ENCODE peak calls at places on chromosomes 4 and X, in nine cellular contexts. I is GM23338, N is neuronal stem cell, G is A673, X is astrocyte, B is thyroid gland, L is fibroblast of lung, Y is IMR-90, W is lung. O is an unnamed sample. For H3K27me3 and H3K4me1, the result is how much of the 10 kb centered on the place peaks cover.

GRCh38 chrX:29541038-29541437 is 674.3 kb upstream of the MAGEB2 start:
- DNase-seq in I (no peak), N (no peak), G (no peak), X (no peak), B (no peak), L (no peak), Y (no peak), W (no peak), O (no peak)

GRCh38 chr4:105909699-105910340 is 14.5 kb downstream of the NPNT start:
- DNase-seq in I (peak), N (no peak), G (no peak), X (no peak), B (peak), L (peak), Y (peak), W (no peak), O (peak)

GRCh38 chr4:175034986-175035705 is 117.0 kb downstream of the ADAM29 start:
- DNase-seq in I (no peak), N (no peak), G (no peak), X (peak), B (no peak), L (no peak), Y (no peak), W (no peak), O (no peak)

GRCh38 chr4:79366422-79366821 is 40.6 kb upstream of the NAA11 start:
- DNase-seq in I (no peak), N (no peak), G (no peak), X (no peak), B (no peak), L (no peak), Y (no peak), W (no peak), O (no peak)

GRCh38 chrX:68912113-68912980 is 83.5 kb downstream of the EFNB1 start:
- DNase-seq in I (peak), N (peak), G (no peak), X (no peak), B (no peak), L (peak), Y (no peak), W (no peak), O (no peak)

GRCh38 chrX:37380256-37380655 is 31.1 kb downstream of the PRRG1 start:
- DNase-seq in I (no peak), N (no peak), G (no peak), X (no peak), B (no peak), L (no peak), Y (no peak), W (no peak), O (no peak)

GRCh38 chr4:155392486-155393184 is 15.9 kb upstream of the MAP9 start:
- DNase-seq in I (no peak), N (no peak), G (peak), X (peak), B (no peak), L (peak), Y (peak), W (no peak), O (no peak)

GRCh38 chrX:132631579-132632232 is 142.9 kb upstream of the MBNL3 start:
- DNase-seq in I (peak), N (no peak), G (peak), X (no peak), B (no peak), L (peak), Y (peak), W (no peak), O (no peak)

GRCh38 chrX:150363561-150364346 is 637 bp downstream of the MAMLD1 start:
- DNase-seq in I (peak), N (no peak), G (peak), X (no peak), B (peak), L (peak), Y (peak), W (peak), O (peak)

GRCh38 chrX:253451-254297 is 27.5 kb upstream of the PLCXD1 start:
- DNase-seq in I (no peak), N (no peak), G (no peak), X (no peak), B (no peak), L (no peak), Y (no peak), W (no peak), O (no peak)

GRCh38 chrX:130170752-130171445 is 863 bp upstream of the RAB33A start:
- DNase-seq in I (peak), N (peak), G (peak), X (no peak), B (peak), L (no peak), Y (no peak), W (no peak), O (peak)

GRCh38 chr4:139099366-139099982 is 77.5 kb downstream of the ELF2 start:
- DNase-seq in I (peak), N (peak), G (peak), X (peak), B (peak), L (peak), Y (peak), W (peak), O (peak)

GRCh38 chr4:61468091-61468720 is 268.1 kb downstream of the ADGRL3 start:
- DNase-seq in I (peak), N (no peak), G (no peak), X (peak), B (no peak), L (peak), Y (peak), W (no peak), O (no peak)

GRCh38 chrX:153836921-153837320 is 6.6 kb upstream of the PDZD4 start:
- DNase-seq in I (no peak), N (no peak), G (no peak), X (no peak), B (no peak), L (no peak), Y (no peak), W (no peak), O (no peak)
- H3K27me3 ChIP-seq in I (under half), N (under half), G (under half), X (under half), B (under half), L (under half), Y (under half), W (under half), O (under half)

GRCh38 chr4:152945639-152946038 is 9.5 kb downstream of the FHDC1 start:
- DNase-seq in I (no peak), N (no peak), G (no peak), X (no peak), B (no peak), L (no peak), Y (no peak), W (no peak), O (no peak)
- H3K4me3 ChIP-seq in I (no peak), N (no peak), G (no peak), X (no peak), B (no peak), L (no peak), Y (no peak), W (no peak), O (no peak)

DNA sequence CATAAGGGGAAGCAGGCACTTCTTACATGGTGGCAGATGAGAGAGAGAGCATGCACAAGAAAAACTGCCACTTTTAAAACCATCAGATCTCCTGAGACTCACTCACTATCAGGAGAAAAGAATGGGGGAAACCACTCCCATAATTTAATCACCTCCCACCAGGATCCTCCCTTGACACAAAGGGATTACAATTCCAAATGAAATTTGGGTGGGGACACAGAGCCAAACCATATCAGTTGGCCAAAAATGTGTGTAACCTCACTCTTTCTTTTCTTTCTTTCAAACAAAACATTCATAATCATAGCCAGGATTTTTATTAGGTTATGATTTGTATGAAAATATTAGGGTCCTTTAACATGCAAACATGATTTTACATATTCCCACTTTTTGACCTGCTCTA is 222.1 kb downstream of the PCDH18 start:
- DNase-seq in I (no peak), N (no peak), G (peak), X (peak), B (no peak), L (no peak), Y (peak), W (no peak), O (no peak)
- H3K4me1 ChIP-seq in I (under half), N (under half), G (under half), X (under half), B (under half), L (under half), Y (under half), W (under half), O (under half)

GRCh38 chrX:25029288-25029687 is 13.5 kb upstream of the ARX start:
- DNase-seq in I (no peak), N (no peak), G (no peak), X (no peak), B (no peak), L (no peak), Y (no peak), W (no peak), O (no peak)

GRCh38 chrX:25023908-25024307 is 8.1 kb upstream of the ARX start:
- DNase-seq in I (no peak), N (no peak), G (no peak), X (no peak), B (no peak), L (no peak), Y (no peak), W (no peak), O (no peak)

GRCh38 chrX:25025615-25026014 is 9.8 kb upstream of the ARX start:
- DNase-seq in I (no peak), N (no peak), G (no peak), X (no peak), B (no peak), L (no peak), Y (no peak), W (no peak), O (no peak)

DNA sequence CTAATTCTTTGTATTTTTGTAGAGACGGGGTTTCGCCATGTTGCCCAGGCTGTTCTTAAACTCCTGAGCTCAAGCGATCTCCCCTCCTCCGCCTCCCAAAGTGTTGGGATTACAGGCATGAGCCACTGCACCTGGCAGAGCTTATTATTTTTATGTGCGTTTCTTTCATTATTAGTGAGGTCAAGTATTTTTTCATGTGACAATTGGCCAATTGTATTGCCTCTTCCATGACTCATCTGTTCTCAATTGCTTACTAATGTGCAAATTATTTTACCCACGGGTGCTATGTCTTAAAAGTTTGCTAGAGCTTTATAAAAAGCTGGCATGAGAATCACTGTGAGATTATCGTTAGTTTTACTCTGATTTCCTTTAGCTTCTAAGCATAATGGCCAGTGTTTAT is 13.0 kb upstream of the ARX start:
- DNase-seq in I (no peak), N (no peak), G (peak), X (peak), B (no peak), L (peak), Y (peak), W (no peak), O (no peak)
- H3K27me3 ChIP-seq in I (under half), N (under half), G (under half), X (under half), B (under half), L (under half), Y (under half), W (under half), O (under half)

DNA sequence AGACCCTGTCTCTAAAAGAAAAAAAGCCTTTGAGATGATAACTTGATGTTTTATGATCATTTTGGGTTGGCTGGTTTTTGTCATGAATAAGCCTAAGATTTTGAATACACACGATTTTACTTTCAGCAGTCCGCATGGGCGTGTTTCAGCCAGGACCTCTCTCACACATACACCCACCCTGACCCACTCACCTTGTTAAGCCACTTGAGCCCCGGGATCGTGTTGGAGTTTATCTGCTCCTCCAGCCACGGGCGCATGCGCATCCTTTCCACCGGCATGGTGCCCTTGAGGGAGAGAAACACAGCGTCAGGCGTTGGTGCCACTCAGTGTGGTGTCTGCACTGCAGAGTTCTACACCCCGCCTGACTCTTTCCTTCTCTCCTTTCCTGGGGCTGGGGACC is 45.6 kb downstream of the IRF2 start:
- DNase-seq in I (no peak), N (no peak), G (no peak), X (no peak), B (no peak), L (no peak), Y (no peak), W (no peak), O (no peak)
- H3K4me3 ChIP-seq in I (no peak), N (no peak), G (no peak), X (no peak), B (no peak), L (no peak), Y (no peak), W (no peak), O (no peak)

GRCh38 chrX:151828434-151829080 is 84.1 kb upstream of the MAGEA4 start:
- DNase-seq in I (no peak), N (no peak), G (no peak), X (peak), B (no peak), L (no peak), Y (no peak), W (no peak), O (no peak)
- H3K4me1 ChIP-seq in I (under half), N (under half), G (under half), X (under half), B (under half), L (under half), Y (under half), W (under half), O (under half)

GRCh38 chrX:66023726-66024467 is 16.0 kb downstream of the VSIG4 start:
- DNase-seq in I (no peak), N (no peak), G (no peak), X (no peak), B (no peak), L (no peak), Y (no peak), W (no peak), O (no peak)

GRCh38 chrX:66022742-66023725 is 16.8 kb downstream of the VSIG4 start:
- DNase-seq in I (peak), N (no peak), G (peak), X (no peak), B (no peak), L (no peak), Y (no peak), W (no peak), O (no peak)

GRCh38 chrX:66021407-66021757 is 18.5 kb downstream of the VSIG4 start:
- DNase-seq in I (no peak), N (no peak), G (no peak), X (no peak), B (no peak), L (no peak), Y (no peak), W (no peak), O (no peak)

GRCh38 chrX:66021758-66022741 is 17.8 kb downstream of the VSIG4 start:
- DNase-seq in I (no peak), N (no peak), G (no peak), X (no peak), B (no peak), L (no peak), Y (no peak), W (no peak), O (no peak)

DNA sequence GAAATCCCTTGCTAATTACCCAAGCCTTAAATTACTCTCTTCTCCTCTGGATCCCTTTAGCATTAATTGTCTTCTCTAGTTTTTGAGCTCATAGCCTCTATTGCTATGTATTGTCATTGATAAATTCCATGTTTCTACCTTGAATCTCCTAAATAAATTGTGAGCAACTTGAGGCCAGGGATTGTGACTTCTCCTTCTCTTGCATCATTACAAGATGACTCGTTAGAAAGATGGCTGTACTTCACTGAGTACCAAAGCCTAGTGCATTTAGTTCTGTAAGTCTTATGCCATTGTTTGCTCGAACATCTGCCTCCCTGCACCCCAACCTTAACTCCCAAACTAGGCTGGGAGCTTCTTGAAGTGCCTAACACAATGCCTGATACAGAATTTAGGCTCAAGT is 15.3 kb downstream of the VSIG4 start:
- DNase-seq in I (no peak), N (no peak), G (no peak), X (no peak), B (no peak), L (no peak), Y (no peak), W (no peak), O (no peak)
- H3K27me3 ChIP-seq in I (under half), N (under half), G (under half), X (under half), B (under half), L (under half), Y (under half), W (under half), O (under half)

DNA sequence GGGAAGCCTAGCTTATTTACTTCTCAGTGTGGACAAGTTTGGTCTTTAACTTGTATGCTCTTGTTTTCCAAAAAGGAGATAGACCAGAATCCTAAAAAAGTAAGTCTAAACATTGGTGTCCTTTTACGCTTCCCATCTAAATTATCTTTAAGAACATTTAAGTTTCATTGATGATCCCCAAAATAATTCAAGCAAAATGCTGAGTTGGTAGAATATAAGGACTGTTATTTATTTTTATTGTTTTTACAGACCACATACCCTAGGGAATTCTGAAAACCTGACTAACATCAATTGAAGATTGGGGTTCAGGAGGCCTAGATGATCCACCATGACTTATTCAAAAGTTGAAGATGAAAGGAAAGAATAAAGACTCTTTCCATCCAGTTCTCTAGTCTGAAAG is 653.0 kb downstream of the CCSER1 start:
- DNase-seq in I (no peak), N (no peak), G (no peak), X (no peak), B (no peak), L (no peak), Y (no peak), W (no peak), O (no peak)
- H3K4me3 ChIP-seq in I (no peak), N (no peak), G (no peak), X (no peak), B (no peak), L (no peak), Y (no peak), W (no peak), O (no peak)

DNA sequence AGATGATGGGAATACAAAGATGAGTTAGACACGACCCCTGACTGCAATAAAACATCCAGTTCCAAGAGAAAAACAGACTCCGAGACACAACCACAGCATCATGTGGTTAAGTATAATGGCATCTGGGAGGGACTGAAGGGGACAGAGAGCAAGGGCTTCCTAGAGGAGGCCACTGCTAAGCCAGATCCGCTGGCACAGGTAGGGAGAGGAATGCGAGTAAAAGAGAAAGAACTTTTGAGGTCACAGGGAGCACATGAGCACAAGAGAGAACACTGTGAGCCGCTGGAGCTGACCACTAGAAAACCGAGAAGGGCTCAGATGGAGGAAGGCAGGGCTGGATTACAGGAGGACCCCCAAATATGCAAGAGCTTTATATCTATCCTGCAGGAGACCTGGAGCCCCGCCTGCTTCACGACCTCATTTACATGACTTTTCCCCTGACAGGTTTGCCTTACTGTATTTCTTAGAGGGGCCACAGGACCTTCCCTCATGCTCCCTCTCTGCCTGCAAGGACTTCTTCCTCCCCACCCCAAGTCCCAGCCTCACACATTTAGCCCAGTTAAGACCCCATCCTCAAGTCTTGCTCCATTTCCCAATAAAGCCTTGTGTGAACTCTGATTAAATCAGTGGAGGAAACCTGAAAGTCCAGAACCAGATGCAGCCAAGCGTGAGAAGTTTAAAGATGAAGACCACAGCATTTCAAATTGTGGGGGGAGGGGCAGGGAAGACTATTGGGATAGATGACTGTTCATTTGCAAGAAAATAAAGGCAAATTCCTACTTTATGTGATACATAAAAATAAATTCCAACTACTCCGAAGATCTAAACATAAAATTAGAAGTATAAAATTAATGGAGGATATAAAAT is 29.6 kb downstream of the MFAP3L start:
- DNase-seq in I (peak), N (no peak), G (no peak), X (no peak), B (peak), L (no peak), Y (no peak), W (no peak), O (no peak)
- H3K4me1 ChIP-seq in I (under half), N (under half), G (under half), X (under half), B (under half), L (under half), Y (under half), W (under half), O (under half)